ENCODE peak calls at places on chromosomes 3 and 15, in nine cellular contexts. G, J, M, R, V, W, S, C and O are unnamed samples.

GRCh38 chr3:174146008-174146407 is 713.1 kb upstream of the NAALADL2 start:
- DNase-seq in V (no peak), W (no peak), C (no peak), S (no peak), R (no peak), J (no peak), G (no peak), M (no peak), O (no peak)

GRCh38 chr3:31041161-31041978 is 146.9 kb upstream of the GADL1 start:
- DNase-seq in R (peak), M (no peak), S (no peak), J (no peak), C (no peak), V (no peak), G (no peak), W (no peak), O (no peak)

GRCh38 chr3:141452045-141452444 is 34.8 kb upstream of the RASA2 start:
- DNase-seq in C (peak), M (peak), S (no peak), W (no peak), R (no peak), J (no peak), G (peak), V (peak), O (no peak)

GRCh38 chr3:194640829-194641228 is 7.6 kb upstream of the TMEM44 start:
- DNase-seq in V (no peak), R (peak), S (peak), G (peak), M (no peak), J (no peak), W (no peak), C (no peak), O (peak)

GRCh38 chr15:66224946-66225345 is 28.6 kb downstream of the MEGF11 start:
- DNase-seq in J (no peak), S (no peak), C (no peak), G (no peak), M (no peak), V (no peak), W (no peak), R (no peak), O (no peak)

GRCh38 chr3:25257026-25257425 is 171.0 kb upstream of the RARB start:
- DNase-seq in S (no peak), G (no peak), V (no peak), R (no peak), M (no peak), W (no peak), C (no peak), J (no peak), O (no peak)

GRCh38 chr3:154122096-154122911 is 1.1 kb downstream of the ARHGEF26 start:
- DNase-seq in R (no peak), V (peak), W (peak), G (peak), S (peak), M (peak), C (no peak), J (no peak), O (peak)

GRCh38 chr3:134311265-134311664 is 60.6 kb upstream of the RYK start:
- DNase-seq in W (no peak), R (no peak), J (no peak), C (no peak), S (no peak), V (no peak), G (no peak), M (no peak), O (no peak)

GRCh38 chr3:88189361-88189810 is 39.6 kb downstream of the C3orf38 start:
- DNase-seq in S (no peak), V (peak), G (no peak), W (no peak), J (no peak), C (peak), R (no peak), M (no peak), O (no peak)

GRCh38 chr15:49622561-49622960 is 1.7 kb downstream of the DTWD1 start:
- DNase-seq in W (no peak), G (peak), C (no peak), M (no peak), R (no peak), V (no peak), J (no peak), S (no peak), O (no peak)

GRCh38 chr15:92074646-92075045 is 221.1 kb downstream of the SLCO3A1 start:
- DNase-seq in S (no peak), W (no peak), C (no peak), J (peak), M (no peak), G (no peak), V (no peak), R (no peak), O (no peak)

GRCh38 chr15:43872416-43873020 is 45.7 kb downstream of the WDR76 start:
- DNase-seq in R (peak), W (no peak), J (no peak), V (peak), S (peak), M (peak), C (peak), G (peak), O (peak)

GRCh38 chr15:71784719-71785118 is 25.6 kb upstream of the NR2E3 start:
- DNase-seq in G (no peak), M (no peak), C (no peak), S (no peak), R (no peak), V (no peak), J (no peak), W (no peak), O (no peak)
- TF ChIP-seq CTCF in G (peak), M (no peak), C (peak), S (peak), R (peak), V (peak), J (no peak), W (no peak), O (peak)

GRCh38 chr3:1439395-1439794 is 346.6 kb downstream of the CNTN6 start:
- DNase-seq in S (peak), M (no peak), V (no peak), W (no peak), C (no peak), R (no peak), J (no peak), G (peak), O (no peak)
- TF ChIP-seq CTCF in S (no peak), M (no peak), V (peak), W (no peak), C (peak), R (no peak), J (no peak), G (peak), O (peak)

GRCh38 chr3:6743067-6743720 is 117.7 kb upstream of the GRM7 start:
- DNase-seq in S (no peak), R (no peak), C (no peak), V (no peak), M (no peak), G (no peak), W (no peak), J (no peak), O (no peak)
- TF ChIP-seq CTCF in S (no peak), R (no peak), C (no peak), V (no peak), M (no peak), G (no peak), W (no peak), J (no peak), O (no peak)

GRCh38 chr15:22227961-22228762 is 147.8 kb downstream of the OR4M2 start:
- DNase-seq in J (no peak), S (no peak), M (no peak), W (no peak), V (no peak), C (no peak), R (no peak), G (no peak), O (no peak)
- TF ChIP-seq CTCF in J (no peak), S (no peak), M (no peak), W (no peak), V (no peak), C (no peak), R (no peak), G (no peak), O (no peak)

GRCh38 chr15:36282821-36283220 is 296.6 kb upstream of the CDIN1 start:
- DNase-seq in V (no peak), W (no peak), J (no peak), G (no peak), M (no peak), S (no peak), C (no peak), R (no peak), O (no peak)

GRCh38 chr15:36275656-36276055 is 303.8 kb upstream of the CDIN1 start:
- DNase-seq in G (no peak), M (no peak), R (no peak), J (no peak), C (no peak), S (no peak), V (no peak), W (no peak), O (no peak)

GRCh38 chr15:36278219-36278618 is 301.2 kb upstream of the CDIN1 start:
- DNase-seq in G (peak), J (no peak), R (no peak), C (no peak), S (no peak), V (no peak), M (no peak), W (no peak), O (no peak)
- TF ChIP-seq CTCF in G (peak), J (no peak), R (peak), C (no peak), S (no peak), V (no peak), M (no peak), W (no peak), O (no peak)

DNA sequence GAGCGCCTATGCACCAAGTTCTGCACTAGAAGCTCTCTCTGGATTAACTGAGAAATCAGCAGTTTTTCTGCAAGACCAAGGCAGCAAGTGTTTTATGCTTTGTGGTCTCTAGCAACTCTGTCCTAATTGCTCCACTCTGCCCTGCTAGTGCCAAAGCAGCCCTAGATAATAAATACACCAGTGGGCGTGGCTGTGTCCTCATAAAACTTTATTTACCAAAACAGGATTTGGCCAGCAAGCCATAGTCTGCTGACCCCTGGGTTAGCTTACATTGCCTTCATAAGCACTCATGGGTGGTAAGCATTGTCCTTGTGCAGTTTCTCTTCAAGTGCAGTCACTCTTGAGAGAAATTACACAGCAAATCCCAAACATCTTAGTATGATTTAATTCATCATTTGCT is 30.7 kb upstream of the SLC24A5 start:
- DNase-seq in R (no peak), C (no peak), J (no peak), G (no peak), M (no peak), S (no peak), V (no peak), W (no peak), O (no peak)
- TF ChIP-seq CTCF in R (no peak), C (no peak), J (no peak), G (no peak), M (no peak), S (no peak), V (no peak), W (no peak), O (no peak)

DNA sequence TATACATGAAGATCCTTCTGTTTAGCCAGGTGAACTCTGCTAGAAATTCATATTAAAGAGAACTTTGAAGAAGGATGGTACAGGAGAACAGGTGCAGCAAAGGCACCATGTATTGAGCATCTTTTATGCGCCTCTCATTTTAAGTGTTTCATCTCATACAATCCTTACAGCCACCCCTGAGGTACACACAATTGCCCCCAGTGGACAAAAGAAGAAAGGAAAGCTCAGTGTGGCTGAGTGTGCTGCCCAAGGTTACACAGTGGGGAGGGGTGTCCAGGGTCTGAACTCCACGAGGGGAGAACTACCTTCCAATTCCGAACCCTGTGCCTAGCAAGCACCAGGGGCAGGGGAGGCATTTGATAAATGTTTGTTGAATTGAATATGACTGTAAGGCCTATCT is 98.6 kb downstream of the MECOM start:
- DNase-seq in S (no peak), M (no peak), W (no peak), C (no peak), R (no peak), J (no peak), V (no peak), G (no peak), O (no peak)
- TF ChIP-seq CTCF in S (no peak), M (no peak), W (no peak), C (no peak), R (peak), J (no peak), V (no peak), G (peak), O (peak)

GRCh38 chr3:129421988-129422745 is 6.3 kb downstream of the EFCAB12 start:
- DNase-seq in V (no peak), J (no peak), W (no peak), M (peak), R (no peak), G (no peak), S (no peak), C (no peak), O (no peak)
- TF ChIP-seq CTCF in V (no peak), J (no peak), W (no peak), M (no peak), R (peak), G (no peak), S (no peak), C (no peak), O (no peak)